ENCODE peak calls at places on chromosomes 11 and 22, in nine cellular contexts. D, A, N, R, T, Q, X, V and L are unnamed samples.

GRCh38 chr11:10544491-10545470 is 3.8 kb upstream of the RNF141 start:
- DNase-seq in A (no peak), D (no peak), T (no peak), R (no peak), Q (no peak), N (no peak), X (no peak), V (no peak), L (no peak)

GRCh38 chr22:20531404-20532181 is 24.2 kb downstream of the MED15 start:
- DNase-seq in D (peak; percentile 79), T (peak; percentile 81), Q (no peak), R (peak; percentile 78), V (peak; percentile 80), A (peak; percentile 90), N (no peak), X (peak; percentile 92), L (peak; percentile 74)

GRCh38 chr11:104866815-104867214 is 31.4 kb downstream of the CASP12 start:
- DNase-seq in Q (no peak), X (no peak), V (no peak), T (no peak), D (no peak), A (no peak), N (no peak), R (no peak), L (no peak)

GRCh38 chr11:812390-812789 is 2.6 kb downstream of the RPLP2 start:
- DNase-seq in V (no peak), D (no peak), A (no peak), X (no peak), T (no peak), N (no peak), R (no peak), Q (no peak), L (no peak)

GRCh38 chr11:81303265-81303664 is 1430.4 kb downstream of the FAM181B start:
- DNase-seq in D (no peak), V (no peak), T (no peak), A (no peak), R (no peak), Q (no peak), N (no peak), X (no peak), L (no peak)

GRCh38 chr11:17472467-17472866 is 4.2 kb downstream of the ABCC8 start:
- DNase-seq in D (no peak), N (no peak), R (peak; percentile 72), Q (no peak), V (no peak), T (no peak), X (no peak), A (no peak), L (no peak)

GRCh38 chr11:62921201-62921572 is at the start of gene CHRM1:
- DNase-seq in T (no peak), D (no peak), N (no peak), R (no peak), Q (no peak), V (no peak), A (no peak), X (no peak), L (peak; percentile 60)

GRCh38 chr22:37549704-37550059 is 10.6 kb upstream of the CDC42EP1 start:
- DNase-seq in T (no peak), X (peak; percentile 60), R (peak; percentile 62), D (no peak), Q (no peak), N (no peak), V (peak; percentile 54), A (peak; percentile 69), L (peak; percentile 87)

GRCh38 chr11:57055780-57056179 is 67.1 kb downstream of the OR5AK2 start:
- DNase-seq in R (no peak), A (no peak), Q (no peak), D (no peak), T (no peak), N (no peak), X (no peak), V (no peak), L (no peak)

GRCh38 chr11:115409691-115410220 is 94.5 kb downstream of the CADM1 start:
- DNase-seq in T (no peak), A (no peak), D (no peak), V (peak; percentile 43), N (no peak), X (no peak), Q (no peak), R (peak; percentile 69), L (no peak)

GRCh38 chr11:118658372-118659313 is 20.8 kb downstream of the TREH start:
- DNase-seq in D (no peak), A (peak; percentile 34), V (peak; percentile 21), X (no peak), N (no peak), R (no peak), T (peak; percentile 47), Q (peak; percentile 22), L (peak; percentile 59)

GRCh38 chr11:65401803-65402248 is 15.4 kb downstream of the FRMD8 start:
- DNase-seq in A (no peak), R (no peak), V (no peak), N (no peak), T (no peak), Q (no peak), X (no peak), D (no peak), L (no peak)

GRCh38 chr11:44575288-44575672 is 9.8 kb downstream of the CD82 start:
- DNase-seq in Q (no peak), A (no peak), D (no peak), N (no peak), X (peak; percentile 72), V (no peak), R (peak; percentile 1), T (no peak), L (no peak)

GRCh38 chr11:44573333-44573732 is 7.9 kb downstream of the CD82 start:
- DNase-seq in X (peak; percentile 27), D (no peak), A (no peak), Q (no peak), N (no peak), V (no peak), T (no peak), R (no peak), L (no peak)

GRCh38 chr11:44572884-44573283 is 7.4 kb downstream of the CD82 start:
- DNase-seq in N (no peak), X (no peak), Q (no peak), V (no peak), R (peak; percentile 1), D (no peak), A (peak; percentile 65), T (peak; percentile 85), L (peak; percentile 77)

GRCh38 chr11:44575962-44576361 is 10.5 kb downstream of the CD82 start:
- DNase-seq in A (no peak), N (no peak), T (no peak), V (no peak), D (no peak), Q (no peak), R (no peak), X (no peak), L (no peak)

GRCh38 chr11:44574620-44575287 is 9.3 kb downstream of the CD82 start:
- DNase-seq in X (peak; percentile 98), Q (no peak), N (no peak), V (peak; percentile 92), R (peak; percentile 3), T (no peak), D (no peak), A (no peak), L (no peak)
- H3K9ac ChIP-seq in X (peak overlapping the region; percentile 75), Q (no peak overlapping the region), N (no peak overlapping the region), V (no peak overlapping the region), R (peak overlapping the region; percentile 47), T (no peak overlapping the region), D (no peak overlapping the region), A (no peak overlapping the region), L (no peak overlapping the region)

GRCh38 chr11:124748481-124749338 is 3.3 kb downstream of the VSIG2 start:
- DNase-seq in V (no peak), R (no peak), T (no peak), N (no peak), X (no peak), A (no peak), D (no peak), Q (no peak), L (peak; percentile 34)
- H3K4me1 ChIP-seq in V (peaks cover 9% of the 10 kb centered on the region), R (no peaks in the 10 kb centered on the region), T (peaks cover 3% of the 10 kb centered on the region), N (peaks cover 12% of the 10 kb centered on the region), X (peaks cover 33% of the 10 kb centered on the region), A (peaks cover 4% of the 10 kb centered on the region), D (peaks cover 10% of the 10 kb centered on the region), Q (peaks cover 24% of the 10 kb centered on the region), L (no peaks in the 10 kb centered on the region)

GRCh38 chr11:45885274-45885920 is at the start of gene MAPK8IP1:
- DNase-seq in X (no peak), V (peak; percentile 17), R (peak; percentile 97), T (peak; percentile 75), N (peak; percentile 71), Q (peak; percentile 73), D (no peak), A (peak; percentile 72), L (peak; percentile 91)

GRCh38 chr11:45886816-45887520 is 1.5 kb downstream of the MAPK8IP1 start:
- DNase-seq in A (no peak), Q (no peak), N (no peak), X (no peak), V (no peak), T (no peak), R (no peak), D (no peak), L (no peak)

GRCh38 chr11:45887587-45887986 is 2.1 kb downstream of the MAPK8IP1 start:
- DNase-seq in R (no peak), V (no peak), Q (no peak), T (no peak), A (no peak), X (no peak), D (no peak), N (no peak), L (no peak)

GRCh38 chr11:45884596-45885185 is 760 bp upstream of the MAPK8IP1 start:
- DNase-seq in X (no peak), V (no peak), T (no peak), D (no peak), A (no peak), Q (no peak), N (no peak), R (no peak), L (no peak)

DNA sequence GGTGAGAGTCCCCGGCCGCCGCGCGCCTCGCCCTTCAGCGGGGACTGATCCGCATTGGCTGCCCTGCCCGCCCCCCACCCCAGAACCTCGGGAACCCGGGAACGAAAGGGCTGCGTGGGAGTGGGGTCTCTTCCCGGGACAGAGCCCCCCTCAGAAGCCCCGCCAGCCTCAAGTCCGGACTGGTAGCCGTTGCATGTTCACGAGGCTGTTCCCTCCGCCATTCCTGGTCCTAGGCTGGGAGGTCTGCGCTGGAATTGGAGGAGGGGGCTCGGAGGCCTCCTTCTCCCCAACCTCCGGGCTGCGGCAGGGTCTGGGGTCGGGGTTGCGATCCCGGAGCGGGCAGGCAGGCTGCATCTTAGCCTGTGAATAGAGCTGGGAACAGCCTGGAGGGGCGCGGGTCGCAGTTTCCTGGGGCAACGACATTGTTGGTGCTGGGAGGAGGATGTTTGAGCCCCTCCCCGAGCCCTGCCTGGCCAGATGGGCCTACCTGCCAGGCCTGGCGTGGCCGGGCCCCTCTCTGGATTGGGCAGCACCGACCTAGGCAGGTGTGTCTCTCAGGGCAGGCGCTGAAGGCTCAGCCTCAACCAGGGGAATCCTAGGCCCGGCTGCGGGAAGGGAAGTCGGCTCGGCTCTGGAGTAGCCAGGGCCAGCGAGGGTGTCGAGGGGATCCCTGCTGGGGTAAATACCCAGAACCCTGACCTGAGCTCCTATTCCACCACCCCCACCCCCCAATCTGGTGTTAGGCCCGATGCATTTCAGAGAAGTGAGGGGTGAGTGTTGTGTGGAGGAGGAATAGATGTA is 670 bp downstream of the MAPK8IP1 start:
- DNase-seq in V (no peak), T (peak; percentile 82), R (peak; percentile 78), Q (no peak), D (no peak), A (peak; percentile 54), X (no peak), N (no peak), L (peak; percentile 84)
- H3K9ac ChIP-seq in V (no peak overlapping the region), T (no peak overlapping the region), R (peak overlapping the region; percentile 14), Q (no peak overlapping the region), D (no peak overlapping the region), A (peak overlapping the region; percentile 54), X (no peak overlapping the region), N (peak overlapping the region; percentile 61), L (no peak overlapping the region)

GRCh38 chr11:19959697-19960096 is 200.6 kb downstream of the DBX1 start:
- DNase-seq in V (no peak), A (no peak), N (no peak), R (no peak), X (peak; percentile 56), T (no peak), D (no peak), Q (no peak), L (no peak)
- H3K4me1 ChIP-seq in V (peaks cover 7% of the 10 kb centered on the region), A (no peaks in the 10 kb centered on the region), N (no peaks in the 10 kb centered on the region), R (peaks cover 44% of the 10 kb centered on the region), X (peaks cover 10% of the 10 kb centered on the region), T (peaks cover 9% of the 10 kb centered on the region), D (no peaks in the 10 kb centered on the region), Q (no peaks in the 10 kb centered on the region), L (no peaks in the 10 kb centered on the region)